ENCODE peak calls at places on chromosomes 2 and 18, in ten cellular contexts. F, H, A, G, D, R, Q, M, K and C are unnamed samples.

GRCh38 chr2:119260636-119261497 is 37.2 kb downstream of the STEAP3 start:
- DNase-seq in F (no peak), H (peak), A (no peak), G (no peak), D (peak), R (no peak), Q (no peak), M (no peak), K (peak), C (no peak)

GRCh38 chr2:42348113-42348805 is 12.8 kb downstream of the COX7A2L start:
- DNase-seq in F (no peak), H (no peak), A (no peak), G (no peak), D (no peak), R (no peak), Q (no peak), M (no peak), K (no peak), C (no peak)

GRCh38 chr2:148718039-148718438 is 73.5 kb downstream of the EPC2 start:
- DNase-seq in F (no peak), H (no peak), A (no peak), G (no peak), D (no peak), R (no peak), Q (no peak), M (no peak), K (no peak), C (no peak)

GRCh38 chr2:209367091-209367747 is 56.6 kb upstream of the MAP2 start:
- DNase-seq in F (no peak), H (no peak), A (peak), G (no peak), D (no peak), R (no peak), Q (no peak), M (no peak), K (no peak), C (no peak)

GRCh38 chr2:182088681-182089333 is 103.2 kb downstream of the PPP1R1C start:
- DNase-seq in F (no peak), H (no peak), A (no peak), G (no peak), D (no peak), R (no peak), Q (no peak), M (no peak), K (no peak), C (no peak)

GRCh38 chr2:200266406-200266805 is 40.1 kb upstream of the SPATS2L start:
- DNase-seq in F (no peak), H (no peak), A (no peak), G (no peak), D (no peak), R (no peak), Q (no peak), M (no peak), K (no peak), C (no peak)

GRCh38 chr2:101500860-101501259 is 25.9 kb upstream of the RFX8 start:
- DNase-seq in F (no peak), H (no peak), A (peak), G (no peak), D (peak), R (no peak), Q (no peak), M (no peak), K (no peak), C (no peak)

GRCh38 chr2:226916662-226917061 is 80.8 kb downstream of the RHBDD1 start:
- DNase-seq in F (no peak), H (no peak), A (no peak), G (no peak), D (no peak), R (no peak), Q (no peak), M (no peak), K (no peak), C (no peak)

GRCh38 chr2:81213598-81213997 is 909.0 kb upstream of the LRRTM1 start:
- DNase-seq in F (no peak), H (no peak), A (no peak), G (no peak), D (no peak), R (no peak), Q (no peak), M (no peak), K (no peak), C (no peak)

GRCh38 chr2:3199660-3200345 is 177.8 kb downstream of the EIPR1 start:
- DNase-seq in F (no peak), H (no peak), A (no peak), G (no peak), D (no peak), R (no peak), Q (no peak), M (no peak), K (no peak), C (no peak)

GRCh38 chr18:72772916-72773315 is 94.9 kb downstream of the NETO1 start:
- DNase-seq in F (no peak), H (no peak), A (no peak), G (no peak), D (no peak), R (no peak), Q (no peak), M (no peak), K (no peak), C (no peak)

GRCh38 chr2:148455791-148456190 is 188.8 kb upstream of the EPC2 start:
- DNase-seq in F (no peak), H (no peak), A (no peak), G (no peak), D (no peak), R (no peak), Q (no peak), M (no peak), K (no peak), C (no peak)

GRCh38 chr2:44959855-44960254 is 18.4 kb downstream of the SIX3 start:
- DNase-seq in F (no peak), H (no peak), A (no peak), G (no peak), D (no peak), R (no peak), Q (no peak), M (no peak), K (no peak), C (no peak)

GRCh38 chr2:144780983-144781382 is 261.1 kb upstream of the ZEB2 start:
- DNase-seq in F (no peak), H (no peak), A (no peak), G (no peak), D (peak), R (no peak), Q (no peak), M (no peak), K (no peak), C (no peak)

GRCh38 chr2:138421971-138422335 is 79.6 kb upstream of the SPOPL start:
- DNase-seq in F (no peak), H (no peak), A (peak), G (peak), D (peak), R (no peak), Q (no peak), M (no peak), K (peak), C (peak)

GRCh38 chr2:239167011-239167673 is 233.7 kb downstream of the HDAC4 start:
- DNase-seq in F (no peak), H (peak), A (no peak), G (no peak), D (no peak), R (no peak), Q (no peak), M (no peak), K (peak), C (no peak)

GRCh38 chr2:229996320-229996719 is 72.4 kb downstream of the SLC16A14 start:
- DNase-seq in F (no peak), H (no peak), A (no peak), G (peak), D (no peak), R (no peak), Q (no peak), M (no peak), K (no peak), C (no peak)

GRCh38 chr2:147829106-147829505 is 15.7 kb upstream of the ACVR2A start:
- DNase-seq in F (no peak), H (no peak), A (peak), G (no peak), D (peak), R (no peak), Q (no peak), M (no peak), K (no peak), C (peak)

GRCh38 chr2:66457545-66457944 is 22.6 kb downstream of the MEIS1 start:
- DNase-seq in F (no peak), H (no peak), A (no peak), G (no peak), D (no peak), R (no peak), Q (no peak), M (no peak), K (no peak), C (no peak)

GRCh38 chr2:55051026-55051866 is 995 bp upstream of the RTN4 start:
- DNase-seq in F (no peak), H (peak), A (peak), G (peak), D (peak), R (no peak), Q (no peak), M (peak), K (peak), C (peak)